ENCODE peak calls at places on chromosomes 11 and 22, in five cellular contexts. P is H9, H is H1, Q is neuronal stem cell, R is mesenchymal stem cell. U is an unnamed sample.

GRCh38 chr11:114228401-114229061 is 67.7 kb upstream of the NNMT start:
- DNase-seq in Q (no peak), P (no peak), H (no peak), R (no peak), U (no peak)

GRCh38 chr11:8756201-8756600 is 73.6 kb downstream of the RPL27A start:
- DNase-seq in H (no peak), P (no peak), R (no peak), Q (no peak), U (no peak)

GRCh38 chr22:37681001-37681424 is 5.1 kb upstream of the NOL12 start:
- DNase-seq in H (no peak), Q (no peak), P (no peak), R (peak; percentile 47), U (no peak)

GRCh38 chr11:133441964-133442660 is 90.2 kb downstream of the OPCML start:
- DNase-seq in H (no peak), Q (no peak), P (no peak), R (no peak), U (no peak)

GRCh38 chr11:20031155-20032001 is 128.9 kb downstream of the DBX1 start:
- DNase-seq in H (no peak), Q (no peak), P (peak; percentile 51), R (peak; percentile 91), U (peak; percentile 85)

GRCh38 chr22:19125011-19125410 is 2.8 kb upstream of the DGCR2 start:
- DNase-seq in H (no peak), P (no peak), Q (no peak), R (no peak), U (no peak)

GRCh38 chr22:45316796-45317526 is 7.2 kb downstream of the FAM118A start:
- DNase-seq in H (no peak), Q (no peak), R (no peak), P (no peak), U (no peak)

GRCh38 chr11:124643605-124644425 is 21.2 kb downstream of the TBRG1 start:
- DNase-seq in Q (no peak), R (peak; percentile 74), P (no peak), H (no peak), U (peak; percentile 5)

GRCh38 chr22:45876136-45877035 is 100.6 kb downstream of the WNT7B start:
- DNase-seq in P (peak; percentile 26), Q (no peak), H (peak; percentile 39), R (no peak), U (no peak)

GRCh38 chr22:47168441-47168840 is 406.0 kb downstream of the TBC1D22A start:
- DNase-seq in R (no peak), H (no peak), P (no peak), Q (no peak), U (no peak)

GRCh38 chr11:9972917-9973504 is 309.1 kb downstream of the SWAP70 start:
- DNase-seq in H (no peak), P (no peak), R (peak; percentile 58), Q (peak; percentile 5), U (peak; percentile 73)

GRCh38 chr22:19849800-19850481 is 4.7 kb downstream of the GNB1L start:
- DNase-seq in R (peak; percentile 25), P (no peak), H (no peak), Q (no peak), U (peak; percentile 91)

GRCh38 chr11:1936072-1936780 is 10.9 kb upstream of the MRPL23 start:
- DNase-seq in P (no peak), R (no peak), H (peak; percentile 47), Q (no peak), U (no peak)

GRCh38 chr22:47395481-47395880 is 633.0 kb downstream of the TBC1D22A start:
- DNase-seq in H (no peak), R (no peak), P (no peak), Q (no peak), U (no peak)

GRCh38 chr11:113046866-113047265 is 85.6 kb downstream of the NCAM1 start:
- DNase-seq in H (no peak), P (no peak), R (peak; percentile 29), Q (no peak), U (no peak)

GRCh38 chr11:68373810-68374501 is 61.6 kb downstream of the LRP5 start:
- DNase-seq in R (peak; percentile 72), Q (no peak), P (no peak), H (no peak), U (no peak)

GRCh38 chr11:10893713-10894112 is 35.9 kb upstream of the ZBED5 start:
- DNase-seq in H (no peak), Q (no peak), R (peak; percentile 75), P (no peak), U (no peak)

GRCh38 chr11:87398913-87399312 is 361.2 kb downstream of the TMEM135 start:
- DNase-seq in R (no peak), Q (no peak), P (no peak), H (no peak), U (no peak)

GRCh38 chr22:20009582-20010306 is 6.9 kb downstream of the ARVCF start:
- DNase-seq in Q (no peak), H (no peak), P (no peak), R (no peak), U (no peak)

GRCh38 chr11:78801161-78801884 is 226.7 kb upstream of the NARS2 start:
- DNase-seq in H (no peak), P (no peak), Q (no peak), R (peak; percentile 98), U (peak; percentile 97)

GRCh38 chr22:43252319-43252718 is 65.4 kb upstream of the TTLL12 start:
- DNase-seq in Q (no peak), H (no peak), P (no peak), R (no peak), U (no peak)

GRCh38 chr11:8707541-8708270 is 25.1 kb downstream of the RPL27A start:
- DNase-seq in R (no peak), P (no peak), Q (no peak), H (no peak), U (no peak)

GRCh38 chr11:15202626-15203025 is 87.9 kb downstream of the INSC start:
- DNase-seq in P (no peak), H (no peak), R (no peak), Q (no peak), U (peak; percentile 73)

GRCh38 chr11:47306484-47306844 is 36.5 kb downstream of the MADD start:
- DNase-seq in P (no peak), H (no peak), Q (no peak), R (no peak), U (no peak)

GRCh38 chr11:124482362-124483147 is 37.1 kb upstream of the OR8B8 start:
- DNase-seq in P (no peak), R (peak; percentile 65), H (no peak), Q (no peak), U (peak; percentile 5)

GRCh38 chr11:69080361-69080973 is 31.7 kb downstream of the TPCN2 start:
- DNase-seq in H (no peak), R (peak; percentile 30), Q (no peak), P (no peak), U (no peak)

GRCh38 chr11:17496406-17496805 is 19.8 kb upstream of the ABCC8 start:
- DNase-seq in Q (no peak), P (no peak), H (no peak), R (no peak), U (no peak)

GRCh38 chr11:28606930-28607329 is 498.7 kb downstream of the METTL15 start:
- DNase-seq in R (peak; percentile 67), P (peak; percentile 65), Q (no peak), H (no peak), U (no peak)

DNA sequence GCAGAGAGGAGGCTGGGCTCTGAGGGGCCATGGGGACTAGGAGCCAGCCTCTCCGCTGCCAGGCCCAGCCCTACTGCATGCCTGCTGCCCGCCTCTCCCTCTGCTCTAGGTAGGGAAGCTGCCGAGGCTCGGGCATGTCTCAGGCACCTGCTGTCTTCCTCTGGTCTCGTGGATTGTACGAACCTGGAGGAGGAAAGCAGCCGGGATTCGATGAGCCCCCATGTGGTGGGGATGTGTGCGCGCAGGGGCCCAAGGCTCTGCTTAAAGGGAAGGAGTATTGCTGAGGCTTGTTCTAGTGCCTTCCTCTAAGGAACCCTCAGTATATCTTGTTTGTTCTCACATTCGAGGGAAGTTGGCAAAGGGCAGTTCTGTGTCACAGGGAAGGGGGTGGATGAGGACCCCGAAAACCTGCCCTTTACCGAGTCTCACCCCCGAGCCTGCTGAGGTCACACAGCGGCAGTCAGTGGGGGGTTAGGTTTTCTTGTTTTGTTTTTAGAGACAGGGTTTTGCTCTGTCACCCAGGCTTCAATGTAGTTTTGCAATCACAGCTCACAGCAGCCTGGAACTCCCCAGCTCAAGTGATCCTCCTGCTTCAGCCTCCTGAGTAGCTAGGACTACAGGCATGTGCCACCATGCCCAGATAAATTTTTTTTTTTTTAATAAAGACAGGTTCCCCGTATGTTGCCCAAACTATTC is 21.3 kb downstream of the DAGLA start:
- DNase-seq in H (peak; percentile 76), Q (no peak), R (peak; percentile 28), P (peak; percentile 85), U (no peak)
- H2BK12ac ChIP-seq in H (peak overlapping the region; percentile 53), Q (no peak overlapping the region), R (no peak overlapping the region), P (no peak overlapping the region), U (no peak overlapping the region)

DNA sequence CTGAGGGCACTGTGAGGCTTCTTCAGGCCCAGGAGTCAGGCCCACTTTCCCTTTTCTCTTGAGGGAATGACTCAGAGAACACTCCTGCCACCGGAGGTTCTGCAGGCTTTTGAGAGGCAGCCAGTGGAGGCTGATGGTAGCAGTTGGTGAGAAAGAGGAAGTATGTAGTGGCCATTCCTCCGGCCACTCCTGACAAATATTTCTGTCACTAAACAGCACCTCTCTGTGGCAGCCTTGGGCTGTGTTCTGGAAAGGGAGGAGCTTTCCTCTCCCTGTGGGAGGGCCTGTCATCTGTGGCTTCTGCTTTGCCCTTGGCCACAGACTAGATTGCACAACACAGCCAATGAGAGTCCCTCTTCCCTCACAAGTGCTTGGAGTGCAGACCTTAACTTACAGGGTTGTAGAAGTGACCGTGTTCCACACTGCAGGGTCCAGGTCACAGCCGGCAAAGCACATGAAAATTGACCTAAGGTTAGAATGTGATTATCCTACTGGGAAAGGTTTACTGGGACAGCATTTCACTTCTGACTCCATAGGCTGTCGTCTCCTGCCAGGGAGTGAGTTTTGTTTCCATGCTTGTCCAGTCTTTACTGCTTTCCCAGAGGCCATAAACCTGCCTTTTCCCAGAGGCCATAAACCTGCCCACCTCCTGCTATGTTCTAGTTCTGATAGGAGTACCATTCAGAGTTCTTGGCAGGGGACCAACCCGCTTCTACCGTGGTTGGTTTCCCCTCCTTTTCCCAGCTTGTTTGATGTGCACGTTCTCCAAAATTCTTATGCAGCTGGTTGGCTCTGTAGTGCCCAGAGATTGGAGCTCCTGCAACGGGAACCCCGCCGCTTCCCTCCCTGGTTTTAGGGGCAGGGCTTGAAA is 33.3 kb downstream of the MARK2 start:
- DNase-seq in P (peak; percentile 69), H (no peak), R (peak; percentile 98), Q (no peak), U (peak; percentile 98)
- H2BK12ac ChIP-seq in P (no peak overlapping the region), H (no peak overlapping the region), R (no peak overlapping the region), Q (no peak overlapping the region), U (no peak overlapping the region)

GRCh38 chr22:24187731-24188644 is 6.7 kb downstream of the SUSD2 start:
- DNase-seq in Q (no peak), P (no peak), H (no peak), R (no peak), U (no peak)
- H2BK12ac ChIP-seq in Q (no peak overlapping the region), P (no peak overlapping the region), H (no peak overlapping the region), R (no peak overlapping the region), U (no peak overlapping the region)

DNA sequence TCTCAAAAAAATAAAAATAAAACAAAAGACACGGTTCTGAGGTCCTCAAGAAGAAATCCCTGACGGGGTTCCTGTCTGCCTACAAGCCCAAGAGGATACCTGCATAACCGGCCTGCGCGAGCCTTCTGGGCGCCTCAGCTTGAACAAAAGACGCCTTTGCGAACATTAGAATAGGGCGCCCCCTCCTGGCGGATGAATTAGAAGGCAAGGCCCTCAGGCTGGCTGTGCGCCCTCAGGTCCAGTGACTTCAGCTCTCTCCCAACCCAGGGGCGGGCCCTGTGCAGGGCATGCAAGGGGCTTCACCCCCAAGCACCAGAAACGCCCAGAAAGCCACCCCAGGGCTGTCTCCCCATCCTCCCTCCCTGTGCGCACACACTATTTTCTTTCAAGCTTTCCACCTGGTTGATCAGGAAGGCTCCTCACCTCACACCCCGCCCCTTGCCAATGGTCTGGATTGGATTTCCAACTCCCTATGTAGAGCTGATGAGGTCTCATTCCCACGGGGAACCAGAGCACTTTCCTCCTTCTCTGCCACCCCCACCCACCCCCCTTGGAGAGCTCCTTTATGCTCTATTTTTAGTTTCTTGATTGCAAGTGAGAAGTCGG is 273.3 kb downstream of the BUD13 start:
- DNase-seq in R (peak; percentile 12), P (peak; percentile 95), Q (peak; percentile 90), H (peak; percentile 99), U (peak; percentile 83)
- H2BK12ac ChIP-seq in R (no peak overlapping the region), P (no peak overlapping the region), Q (no peak overlapping the region), H (peak overlapping the region; percentile 93), U (no peak overlapping the region)

U was measured in trophoblast cell.